ENCODE peak calls at places on chromosomes 11 and 22, in nine cellular contexts. One of them, this sample, is unnamed.

GRCh38 chr22:42270512-42271190 is at the start of gene TCF20:
- DNase-seq in body of pancreas: peak
- DNase-seq in uterus: peak
- DNase-seq in A549: peak
- DNase-seq in kidney epithelial cell: no peak
- DNase-seq in fibroblast of mammary gland: peak
- DNase-seq in psoas muscle: peak
- DNase-seq in adrenal gland: peak
- DNase-seq in cardiac fibroblast: peak
- DNase-seq in this sample: peak

GRCh38 chr22:27196483-27196882 is 539.1 kb downstream of the MIAT start:
- DNase-seq in fibroblast of mammary gland: no peak
- DNase-seq in cardiac fibroblast: no peak
- DNase-seq in psoas muscle: no peak
- DNase-seq in body of pancreas: no peak
- DNase-seq in uterus: no peak
- DNase-seq in adrenal gland: no peak
- DNase-seq in A549: no peak
- DNase-seq in kidney epithelial cell: no peak
- DNase-seq in this sample: no peak

GRCh38 chr11:67452141-67452952 is at the start of gene GPR152:
- DNase-seq in fibroblast of mammary gland: no peak
- DNase-seq in kidney epithelial cell: no peak
- DNase-seq in uterus: no peak
- DNase-seq in psoas muscle: peak
- DNase-seq in adrenal gland: peak
- DNase-seq in cardiac fibroblast: no peak
- DNase-seq in A549: no peak
- DNase-seq in body of pancreas: peak
- DNase-seq in this sample: peak

GRCh38 chr22:45441158-45441557 is 27.7 kb downstream of the RIBC2 start:
- DNase-seq in cardiac fibroblast: peak
- DNase-seq in uterus: peak
- DNase-seq in kidney epithelial cell: peak
- DNase-seq in body of pancreas: peak
- DNase-seq in psoas muscle: peak
- DNase-seq in fibroblast of mammary gland: peak
- DNase-seq in adrenal gland: peak
- DNase-seq in A549: peak
- DNase-seq in this sample: peak

GRCh38 chr11:66686801-66687750 is 9.4 kb upstream of the RBM4B start:
- DNase-seq in adrenal gland: no peak
- DNase-seq in kidney epithelial cell: no peak
- DNase-seq in uterus: no peak
- DNase-seq in psoas muscle: no peak
- DNase-seq in A549: no peak
- DNase-seq in body of pancreas: no peak
- DNase-seq in fibroblast of mammary gland: no peak
- DNase-seq in cardiac fibroblast: no peak
- DNase-seq in this sample: no peak

GRCh38 chr22:37777122-37777687 is 30.5 kb upstream of the GCAT start:
- DNase-seq in A549: no peak
- DNase-seq in adrenal gland: no peak
- DNase-seq in cardiac fibroblast: peak
- DNase-seq in body of pancreas: peak
- DNase-seq in fibroblast of mammary gland: peak
- DNase-seq in uterus: no peak
- DNase-seq in psoas muscle: peak
- DNase-seq in kidney epithelial cell: peak
- DNase-seq in this sample: peak

GRCh38 chr11:107591446-107592236 is 694 bp downstream of the ELMOD1 start:
- DNase-seq in uterus: no peak
- DNase-seq in body of pancreas: peak
- DNase-seq in A549: peak
- DNase-seq in adrenal gland: no peak
- DNase-seq in psoas muscle: no peak
- DNase-seq in fibroblast of mammary gland: peak
- DNase-seq in kidney epithelial cell: no peak
- DNase-seq in cardiac fibroblast: no peak
- DNase-seq in this sample: peak

GRCh38 chr11:64569300-64569970 is 21.6 kb upstream of the SLC22A12 start:
- DNase-seq in adrenal gland: no peak
- DNase-seq in A549: no peak
- DNase-seq in fibroblast of mammary gland: no peak
- DNase-seq in kidney epithelial cell: no peak
- DNase-seq in cardiac fibroblast: no peak
- DNase-seq in body of pancreas: no peak
- DNase-seq in uterus: no peak
- DNase-seq in psoas muscle: no peak
- DNase-seq in this sample: no peak

GRCh38 chr22:25923952-25924351 is 182.0 kb downstream of the MYO18B start:
- DNase-seq in cardiac fibroblast: no peak
- DNase-seq in fibroblast of mammary gland: no peak
- DNase-seq in body of pancreas: no peak
- DNase-seq in uterus: no peak
- DNase-seq in A549: no peak
- DNase-seq in psoas muscle: no peak
- DNase-seq in kidney epithelial cell: no peak
- DNase-seq in adrenal gland: no peak
- DNase-seq in this sample: no peak

GRCh38 chr11:115017529-115017928 is 339.2 kb downstream of the NXPE2 start:
- DNase-seq in body of pancreas: no peak
- DNase-seq in adrenal gland: no peak
- DNase-seq in fibroblast of mammary gland: no peak
- DNase-seq in kidney epithelial cell: no peak
- DNase-seq in A549: no peak
- DNase-seq in uterus: no peak
- DNase-seq in cardiac fibroblast: no peak
- DNase-seq in psoas muscle: no peak
- DNase-seq in this sample: no peak

GRCh38 chr22:35761037-35761436 is 43.4 kb downstream of the APOL5 start:
- DNase-seq in kidney epithelial cell: no peak
- DNase-seq in fibroblast of mammary gland: peak
- DNase-seq in cardiac fibroblast: peak
- DNase-seq in adrenal gland: no peak
- DNase-seq in A549: peak
- DNase-seq in uterus: no peak
- DNase-seq in psoas muscle: no peak
- DNase-seq in body of pancreas: no peak
- DNase-seq in this sample: peak

GRCh38 chr11:118746988-118747585 is 43.9 kb downstream of the DDX6 start:
- DNase-seq in adrenal gland: no peak
- DNase-seq in psoas muscle: no peak
- DNase-seq in fibroblast of mammary gland: no peak
- DNase-seq in A549: no peak
- DNase-seq in uterus: no peak
- DNase-seq in body of pancreas: no peak
- DNase-seq in cardiac fibroblast: peak
- DNase-seq in kidney epithelial cell: no peak
- DNase-seq in this sample: no peak

GRCh38 chr22:46606886-46607285 is 13.3 kb upstream of the GRAMD4 start:
- DNase-seq in uterus: no peak
- DNase-seq in fibroblast of mammary gland: no peak
- DNase-seq in body of pancreas: no peak
- DNase-seq in cardiac fibroblast: no peak
- DNase-seq in psoas muscle: no peak
- DNase-seq in A549: no peak
- DNase-seq in kidney epithelial cell: no peak
- DNase-seq in adrenal gland: no peak
- DNase-seq in this sample: no peak

DNA sequence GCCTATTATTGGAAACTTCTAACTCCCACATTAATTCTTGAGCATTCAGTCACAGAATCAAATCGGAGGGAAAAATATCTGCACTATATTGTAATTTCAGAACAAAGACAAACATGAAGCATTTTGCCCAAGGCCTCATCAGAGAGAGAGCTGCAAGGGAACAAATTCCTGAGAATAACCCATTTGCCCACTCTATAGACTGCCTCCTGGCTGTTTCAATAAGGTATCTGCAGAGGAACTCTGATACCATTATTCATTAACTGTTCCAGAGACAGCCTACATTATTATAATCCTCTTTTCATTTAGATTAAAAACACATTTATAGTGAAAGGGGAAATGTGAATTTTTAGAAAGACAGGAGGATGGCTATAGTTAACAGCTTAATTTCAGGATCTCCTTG is 663.9 kb downstream of the DLG2 start:
- DNase-seq in psoas muscle: no peak
- DNase-seq in A549: no peak
- DNase-seq in uterus: no peak
- DNase-seq in kidney epithelial cell: no peak
- DNase-seq in body of pancreas: no peak
- DNase-seq in fibroblast of mammary gland: no peak
- DNase-seq in adrenal gland: no peak
- DNase-seq in cardiac fibroblast: no peak
- DNase-seq in this sample: no peak
- TF ChIP-seq CTCF in psoas muscle: no peak
- TF ChIP-seq CTCF in A549: no peak
- TF ChIP-seq CTCF in uterus: no peak
- TF ChIP-seq CTCF in kidney epithelial cell: peak
- TF ChIP-seq CTCF in body of pancreas: no peak
- TF ChIP-seq CTCF in fibroblast of mammary gland: peak
- TF ChIP-seq CTCF in adrenal gland: no peak
- TF ChIP-seq CTCF in cardiac fibroblast: no peak
- TF ChIP-seq CTCF in this sample: no peak

DNA sequence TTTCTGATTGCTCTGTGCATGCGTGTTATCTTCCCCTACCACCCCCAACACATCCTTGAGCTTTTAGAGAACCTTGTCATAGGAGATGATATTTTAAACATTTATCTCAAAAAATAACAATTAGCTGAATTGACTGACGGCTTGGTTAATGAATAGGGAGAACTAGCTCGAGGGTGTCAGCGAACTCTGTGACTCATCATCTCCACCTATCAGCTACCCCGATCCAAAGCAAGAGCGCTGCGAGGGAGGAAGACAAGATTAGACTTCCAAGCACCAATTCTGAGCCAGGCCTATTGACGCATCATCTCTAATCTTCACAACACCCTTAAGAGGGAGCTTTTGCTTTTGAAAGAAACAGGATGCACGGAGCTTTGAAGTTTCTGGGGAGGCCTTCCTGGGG is 51.0 kb upstream of the GALNT18 start:
- DNase-seq in uterus: no peak
- DNase-seq in body of pancreas: no peak
- DNase-seq in psoas muscle: no peak
- DNase-seq in adrenal gland: no peak
- DNase-seq in fibroblast of mammary gland: no peak
- DNase-seq in cardiac fibroblast: no peak
- DNase-seq in kidney epithelial cell: no peak
- DNase-seq in A549: no peak
- DNase-seq in this sample: peak
- TF ChIP-seq CTCF in uterus: no peak
- TF ChIP-seq CTCF in body of pancreas: no peak
- TF ChIP-seq CTCF in psoas muscle: no peak
- TF ChIP-seq CTCF in adrenal gland: no peak
- TF ChIP-seq CTCF in fibroblast of mammary gland: no peak
- TF ChIP-seq CTCF in cardiac fibroblast: no peak
- TF ChIP-seq CTCF in kidney epithelial cell: no peak
- TF ChIP-seq CTCF in A549: no peak
- TF ChIP-seq CTCF in this sample: no peak

GRCh38 chr11:409600-410471 is 5.0 kb downstream of the SIGIRR start:
- DNase-seq in psoas muscle: no peak
- DNase-seq in A549: no peak
- DNase-seq in uterus: no peak
- DNase-seq in fibroblast of mammary gland: no peak
- DNase-seq in cardiac fibroblast: no peak
- DNase-seq in kidney epithelial cell: no peak
- DNase-seq in adrenal gland: peak
- DNase-seq in body of pancreas: peak
- DNase-seq in this sample: peak

GRCh38 chr11:407651-408080 is 7.1 kb downstream of the SIGIRR start:
- DNase-seq in cardiac fibroblast: no peak
- DNase-seq in adrenal gland: peak
- DNase-seq in psoas muscle: no peak
- DNase-seq in uterus: no peak
- DNase-seq in fibroblast of mammary gland: no peak
- DNase-seq in body of pancreas: no peak
- DNase-seq in A549: no peak
- DNase-seq in kidney epithelial cell: no peak
- DNase-seq in this sample: no peak

GRCh38 chr11:409008-409599 is 5.7 kb downstream of the SIGIRR start:
- DNase-seq in adrenal gland: no peak
- DNase-seq in cardiac fibroblast: no peak
- DNase-seq in psoas muscle: peak
- DNase-seq in A549: no peak
- DNase-seq in body of pancreas: peak
- DNase-seq in fibroblast of mammary gland: no peak
- DNase-seq in kidney epithelial cell: no peak
- DNase-seq in uterus: no peak
- DNase-seq in this sample: no peak

GRCh38 chr11:406796-407650 is 7.8 kb downstream of the SIGIRR start:
- DNase-seq in body of pancreas: peak
- DNase-seq in psoas muscle: peak
- DNase-seq in fibroblast of mammary gland: peak
- DNase-seq in cardiac fibroblast: peak
- DNase-seq in adrenal gland: peak
- DNase-seq in kidney epithelial cell: no peak
- DNase-seq in uterus: peak
- DNase-seq in A549: peak
- DNase-seq in this sample: no peak

GRCh38 chr11:408154-409007 is 6.4 kb downstream of the SIGIRR start:
- DNase-seq in uterus: no peak
- DNase-seq in A549: no peak
- DNase-seq in cardiac fibroblast: no peak
- DNase-seq in body of pancreas: peak
- DNase-seq in kidney epithelial cell: no peak
- DNase-seq in fibroblast of mammary gland: no peak
- DNase-seq in psoas muscle: no peak
- DNase-seq in adrenal gland: peak
- DNase-seq in this sample: no peak
- TF ChIP-seq CTCF in uterus: no peak
- TF ChIP-seq CTCF in A549: no peak
- TF ChIP-seq CTCF in cardiac fibroblast: no peak
- TF ChIP-seq CTCF in body of pancreas: no peak
- TF ChIP-seq CTCF in kidney epithelial cell: no peak
- TF ChIP-seq CTCF in fibroblast of mammary gland: no peak
- TF ChIP-seq CTCF in psoas muscle: no peak
- TF ChIP-seq CTCF in adrenal gland: no peak
- TF ChIP-seq CTCF in this sample: no peak

DNA sequence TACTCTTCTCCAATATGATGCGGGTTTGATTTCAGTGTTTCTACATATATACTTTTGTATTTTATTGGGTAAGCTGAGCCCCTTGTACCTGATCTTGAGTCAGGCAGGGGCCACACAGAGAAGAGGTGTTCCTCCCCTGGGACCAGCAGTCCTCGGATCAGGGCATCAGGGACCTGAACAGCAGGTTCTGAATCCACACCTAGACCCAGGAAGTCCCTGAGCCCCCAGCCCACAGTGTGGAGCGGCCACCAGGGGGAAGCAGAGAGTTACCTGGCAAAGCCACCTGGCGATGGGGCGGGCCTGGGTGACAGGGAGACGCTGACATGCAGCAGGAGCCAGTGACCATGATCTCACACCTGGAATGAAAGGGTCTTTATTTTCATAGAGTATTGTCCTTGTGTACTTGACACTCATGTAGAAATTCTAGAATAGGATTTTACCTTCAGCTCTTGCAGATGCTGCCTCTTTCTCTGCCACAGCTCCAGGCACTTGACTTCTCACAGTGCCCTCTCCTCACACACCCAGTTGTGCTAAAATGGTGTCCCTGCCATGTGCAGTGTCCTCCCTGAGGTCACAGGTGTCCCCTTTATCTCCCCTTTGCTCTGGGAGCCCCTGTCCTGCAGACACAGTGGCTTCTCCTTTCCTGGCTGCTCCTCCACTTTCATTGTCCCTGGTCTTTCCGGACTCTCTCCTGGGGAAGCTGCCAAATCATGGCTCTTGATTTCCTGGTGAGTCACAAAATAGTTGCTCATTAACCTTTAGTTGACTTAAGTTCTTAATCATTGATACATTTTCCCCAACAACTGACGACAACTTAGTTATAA is 48.5 kb downstream of the GGTLC2 start:
- DNase-seq in A549: peak
- DNase-seq in body of pancreas: peak
- DNase-seq in uterus: no peak
- DNase-seq in adrenal gland: peak
- DNase-seq in kidney epithelial cell: peak
- DNase-seq in cardiac fibroblast: peak
- DNase-seq in fibroblast of mammary gland: peak
- DNase-seq in psoas muscle: no peak
- DNase-seq in this sample: peak
- TF ChIP-seq CTCF in A549: peak
- TF ChIP-seq CTCF in body of pancreas: peak
- TF ChIP-seq CTCF in uterus: no peak
- TF ChIP-seq CTCF in adrenal gland: peak
- TF ChIP-seq CTCF in kidney epithelial cell: peak
- TF ChIP-seq CTCF in cardiac fibroblast: peak
- TF ChIP-seq CTCF in fibroblast of mammary gland: peak
- TF ChIP-seq CTCF in psoas muscle: no peak
- TF ChIP-seq CTCF in this sample: peak